ENCODE peak calls at places on chromosomes 16 and 17, in six cellular contexts. O is K562, U is WTC11, X is H1, R is GM12878, G is HepG2. S is an unnamed sample.

GRCh38 chr17:36198831-36199465 is 2.4 kb upstream of the CCL3L1 start:
- DNase-seq in G (no peak), U (no peak), R (no peak), O (no peak), X (no peak), S (no peak)

GRCh38 chr17:8791910-8792270 is 7.3 kb downstream of the MFSD6L start:
- DNase-seq in G (no peak), O (no peak), X (no peak), R (no peak), U (no peak), S (no peak)

GRCh38 chr16:11111166-11111565 is 144.8 kb downstream of the SOCS1 start:
- DNase-seq in G (no peak), O (no peak), U (no peak), X (no peak), R (no peak), S (no peak)

GRCh38 chr17:42889809-42890208 is 10.8 kb upstream of the G6PC1 start:
- DNase-seq in G (no peak), X (no peak), R (no peak), U (no peak), O (no peak), S (no peak)

GRCh38 chr16:29987371-29988085 is 7.9 kb downstream of the HIRIP3 start:
- DNase-seq in O (no peak), U (no peak), G (no peak), X (no peak), R (no peak), S (no peak)

GRCh38 chr16:4676826-4677225 is 16.5 kb upstream of the NUDT16L1 start:
- DNase-seq in R (no peak), X (no peak), U (no peak), G (no peak), O (no peak), S (no peak)

GRCh38 chr16:19588661-19589060 is 33.2 kb downstream of the VPS35L start:
- DNase-seq in U (no peak), X (no peak), G (no peak), O (no peak), R (no peak), S (no peak)

GRCh38 chr16:22270525-22270924 is 26.7 kb upstream of the POLR3E start:
- DNase-seq in X (no peak), R (no peak), U (no peak), G (no peak), O (no peak), S (no peak)

GRCh38 chr17:41651625-41652460 is 27.5 kb upstream of the KRT17 start:
- DNase-seq in X (no peak), G (no peak), O (no peak), R (no peak), U (no peak), S (no peak)

GRCh38 chr17:36755586-36755985 is 154.2 kb downstream of the MRM1 start:
- DNase-seq in G (peak), R (no peak), X (peak), U (peak), O (peak), S (peak)

DNA sequence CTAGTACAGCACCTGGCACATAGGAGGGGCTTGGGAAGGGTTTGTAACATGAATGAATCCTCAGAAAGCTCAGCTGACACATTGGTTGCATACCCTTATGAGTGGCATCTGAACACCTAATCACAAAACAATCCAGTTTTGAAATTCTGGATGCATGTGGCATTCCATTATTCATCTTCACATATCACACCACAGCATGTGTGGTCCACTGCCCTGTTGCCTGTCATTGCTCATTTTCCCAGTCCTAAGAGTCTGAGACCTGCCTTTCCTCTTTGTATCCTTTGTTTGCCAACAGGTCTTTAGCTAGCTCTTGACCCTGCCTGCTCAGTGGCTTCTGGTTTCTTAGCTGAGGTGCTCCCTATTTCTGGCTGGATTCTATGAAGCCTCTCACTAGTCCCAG is 170.8 kb upstream of the ASIC2 start:
- DNase-seq in R (no peak), O (no peak), X (no peak), U (no peak), G (no peak), S (no peak)
- TF ChIP-seq CREB1 in R (no peak), O (no peak), X (no peak), U (no peak), G (no peak), S (no peak)

GRCh38 chr16:47644661-47645060 is 183.5 kb downstream of the PHKB start:
- DNase-seq in R (no peak), X (no peak), G (no peak), O (no peak), U (no peak), S (no peak)

GRCh38 chr16:47638175-47638574 is 177.0 kb downstream of the PHKB start:
- DNase-seq in R (no peak), X (no peak), U (no peak), O (no peak), G (no peak), S (no peak)

GRCh38 chr16:47646914-47647313 is 185.8 kb downstream of the PHKB start:
- DNase-seq in X (no peak), G (no peak), U (no peak), R (no peak), O (no peak), S (no peak)

GRCh38 chr16:47643610-47644009 is 182.5 kb downstream of the PHKB start:
- DNase-seq in O (no peak), R (no peak), U (no peak), X (no peak), G (no peak), S (no peak)

DNA sequence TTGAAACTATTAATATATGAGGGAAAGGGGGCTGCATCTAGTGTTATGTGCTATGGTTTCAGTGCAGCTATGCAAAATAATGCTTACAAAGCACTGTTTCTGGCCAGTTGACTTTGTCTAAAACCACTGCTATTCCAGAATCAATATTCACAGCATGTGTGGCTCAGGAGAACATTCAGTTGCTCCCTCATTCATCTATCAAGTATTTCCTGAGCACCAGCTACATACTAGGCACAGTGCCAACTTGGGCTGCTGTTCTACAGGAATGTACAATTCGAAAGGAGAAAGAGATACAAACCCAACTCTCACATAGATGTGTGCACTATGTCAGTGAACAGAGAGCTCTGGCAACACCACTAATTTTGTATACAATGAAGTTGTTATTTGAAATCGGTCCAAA is 183.0 kb downstream of the PHKB start:
- DNase-seq in U (no peak), R (no peak), G (no peak), O (no peak), X (no peak), S (no peak)
- TF ChIP-seq CREB1 in U (no peak), R (no peak), G (no peak), O (no peak), X (no peak), S (no peak)

GRCh38 chr17:65231662-65232335 is 94.6 kb downstream of the RGS9 start:
- DNase-seq in X (peak), U (peak), G (peak), O (peak), R (peak), S (peak)

GRCh38 chr17:65231086-65231485 is 93.9 kb downstream of the RGS9 start:
- DNase-seq in G (no peak), U (no peak), O (peak), X (no peak), R (no peak), S (peak)

GRCh38 chr17:65235284-65235683 is 98.1 kb downstream of the RGS9 start:
- DNase-seq in X (no peak), G (no peak), U (no peak), R (no peak), O (no peak), S (no peak)

GRCh38 chr17:65236321-65236720 is 99.2 kb downstream of the RGS9 start:
- DNase-seq in R (no peak), G (no peak), X (no peak), O (no peak), U (no peak), S (no peak)
- TF ChIP-seq CREB1 in R (no peak), G (no peak), X (no peak), O (no peak), U (no peak), S (no peak)

DNA sequence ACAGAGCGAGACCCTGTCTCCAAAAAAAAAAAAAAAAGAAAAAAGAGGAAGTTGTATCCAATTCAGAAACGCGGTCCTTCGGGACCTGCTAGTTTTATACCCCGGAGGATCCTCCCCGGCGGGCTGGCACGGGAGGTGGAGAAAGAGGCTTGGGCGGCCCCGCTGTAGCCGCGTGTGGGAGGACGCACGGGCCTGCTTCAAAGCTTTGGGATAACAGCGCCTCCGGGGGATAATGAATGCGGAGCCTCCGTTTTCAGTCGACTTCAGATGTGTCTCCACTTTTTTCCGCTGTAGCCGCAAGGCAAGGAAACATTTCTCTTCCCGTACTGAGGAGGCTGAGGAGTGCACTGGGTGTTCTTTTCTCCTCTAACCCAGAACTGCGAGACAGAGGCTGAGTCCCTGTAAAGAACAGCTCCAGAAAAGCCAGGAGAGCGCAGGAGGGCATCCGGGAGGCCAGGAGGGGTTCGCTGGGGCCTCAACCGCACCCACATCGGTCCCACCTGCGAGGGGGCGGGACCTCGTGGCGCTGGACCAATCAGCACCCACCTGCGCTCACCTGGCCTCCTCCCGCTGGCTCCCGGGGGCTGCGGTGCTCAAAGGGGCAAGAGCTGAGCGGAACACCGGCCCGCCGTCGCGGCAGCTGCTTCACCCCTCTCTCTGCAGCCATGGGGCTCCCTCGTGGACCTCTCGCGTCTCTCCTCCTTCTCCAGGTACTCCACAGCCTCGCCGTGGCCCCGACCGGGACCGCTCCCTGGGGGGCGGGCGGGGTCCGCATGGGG is at the start of gene CDH3:
- DNase-seq in G (no peak), R (no peak), X (peak), U (peak), O (no peak), S (peak)
- TF ChIP-seq CREB1 in G (no peak), R (no peak), X (no peak), U (no peak), O (no peak), S (no peak)

DNA sequence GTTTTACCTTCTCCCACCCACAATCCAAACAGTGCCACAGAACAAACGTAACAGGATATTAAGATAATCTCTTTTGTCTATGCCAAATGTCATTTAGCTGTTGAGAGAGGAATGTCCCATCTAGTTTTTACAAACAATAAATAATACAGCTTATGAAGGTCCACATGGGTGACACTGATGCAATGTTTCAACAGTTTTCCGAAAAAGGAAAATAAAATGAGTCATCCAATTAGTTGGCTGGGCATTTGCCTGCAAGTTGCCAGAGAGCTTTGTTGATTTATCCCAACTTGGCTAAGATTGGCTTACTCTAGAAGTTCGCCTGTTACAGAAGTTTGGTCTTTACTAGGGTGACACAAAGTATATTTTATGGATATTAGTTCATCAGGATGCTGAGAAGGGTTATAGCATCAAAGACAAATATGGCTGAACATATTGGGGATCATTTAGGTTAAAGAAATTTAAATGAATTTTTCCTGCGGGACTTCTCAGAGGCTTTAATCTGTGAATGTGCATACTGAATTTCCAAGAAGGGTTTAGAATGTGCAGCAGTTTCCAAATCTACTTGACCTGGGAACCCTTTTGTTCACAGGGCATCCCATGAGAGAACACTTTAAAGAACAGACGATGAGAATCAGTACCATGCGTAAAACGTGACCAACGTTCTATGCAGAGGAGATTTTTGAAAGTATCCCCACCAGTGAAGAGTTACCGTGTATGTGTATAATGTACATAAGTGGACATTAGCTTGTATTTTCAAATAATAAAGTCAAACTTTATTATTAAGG is 73.1 kb downstream of the CDH13 start:
- DNase-seq in O (no peak), R (no peak), X (no peak), G (no peak), U (no peak), S (no peak)
- TF ChIP-seq CREB1 in O (no peak), R (no peak), X (no peak), G (no peak), U (no peak), S (no peak)

DNA sequence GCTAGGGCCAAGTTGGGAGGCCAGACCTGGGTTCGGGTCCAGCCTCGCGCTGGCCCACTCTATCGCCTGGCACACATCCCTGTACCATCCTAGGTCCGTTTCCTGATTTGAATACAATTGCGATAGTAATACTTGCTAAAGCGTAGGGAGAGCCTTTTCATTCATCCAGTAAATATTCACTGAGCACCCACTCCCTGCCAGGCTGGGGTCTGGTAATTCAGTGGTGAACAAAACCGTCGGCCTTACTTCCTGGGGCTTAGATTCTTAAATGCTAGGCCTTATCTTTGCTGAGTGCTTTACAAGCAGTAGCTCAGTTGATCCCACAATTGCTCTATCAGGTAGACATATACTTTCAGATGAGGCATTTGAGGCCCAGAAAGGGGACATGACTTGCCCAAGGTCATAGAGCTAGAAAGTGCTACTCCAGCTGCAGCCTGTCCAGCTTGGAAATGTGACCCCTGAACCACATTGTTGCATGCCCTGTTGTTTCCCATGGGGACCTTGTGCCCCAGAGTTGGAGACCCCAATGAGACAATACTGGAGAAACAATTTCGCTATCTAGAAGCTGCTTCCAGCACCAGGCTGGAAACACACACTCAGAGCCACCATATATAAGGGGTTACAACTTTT is 689 bp downstream of the USB1 start:
- DNase-seq in G (peak), O (peak), R (no peak), X (no peak), U (no peak), S (no peak)
- TF ChIP-seq CREB1 in G (no peak), O (no peak), R (no peak), X (no peak), U (no peak), S (no peak)

S was measured in GM23338.